ENCODE peak calls at places on chromosome 19, in five cellular contexts. Q is stromal cell of bone marrow; D is endothelial cell; O is progenitor cell of endocrine pancreas; K is stimulated activated CD8-positive, alpha-beta memory T cell treated with anti-CD3 and anti-CD28 coated beads, Interleukin-4, amount 100 ng/mL, for 1 hour. S is an unnamed sample.

GRCh38 chr19:53101518-53101917 is 1.7 kb downstream of the ZNF160 start:
- DNase-seq in O (no peak), D (no peak), K (no peak), Q (no peak), S (no peak)

GRCh38 chr19:58476498-58477015 is 405 bp downstream of the ZNF446 start:
- DNase-seq in Q (no peak), O (no peak), K (no peak), D (no peak), S (no peak)

GRCh38 chr19:41085748-41086415 is 2.4 kb upstream of the CYP2A13 start:
- DNase-seq in O (no peak), K (no peak), D (no peak), Q (no peak), S (no peak)

GRCh38 chr19:46192990-46193650 is 36.4 kb upstream of the IGFL1 start:
- DNase-seq in D (no peak), O (no peak), K (no peak), Q (peak), S (peak)

GRCh38 chr19:2309734-2310362 is 1.9 kb upstream of the LINGO3 start:
- DNase-seq in D (no peak), O (no peak), Q (no peak), K (no peak), S (no peak)

GRCh38 chr19:17086129-17086528 is 10.6 kb downstream of the MYO9B start:
- DNase-seq in D (no peak), Q (no peak), O (no peak), K (no peak), S (no peak)

GRCh38 chr19:54316746-54317107 is 3.8 kb upstream of the LILRA5 start:
- DNase-seq in D (no peak), K (no peak), Q (no peak), O (no peak), S (no peak)

GRCh38 chr19:35349614-35350521 is 2.2 kb downstream of the FFAR1 start:
- DNase-seq in O (no peak), D (no peak), Q (no peak), K (no peak), S (no peak)